ENCODE peak calls at places on chromosome 1, in four cellular contexts. X, D, V and I are unnamed samples.

GRCh38 chr1:29256979-29257804 is 20.9 kb downstream of the PTPRU start:
- DNase-seq in X (no peak), D (peak), V (no peak), I (no peak)

GRCh38 chr1:109391161-109391556 is 6.6 kb downstream of the SORT1 start:
- DNase-seq in X (no peak), D (peak), V (no peak), I (no peak)

GRCh38 chr1:23424171-23424959 is at the start of gene TCEA3:
- DNase-seq in X (no peak), D (no peak), V (no peak), I (no peak)

GRCh38 chr1:58883888-58884482 is 100.1 kb upstream of the JUN start:
- DNase-seq in X (no peak), D (no peak), V (peak), I (no peak)

GRCh38 chr1:7459915-7460314 is 311.2 kb upstream of the VAMP3 start:
- DNase-seq in X (no peak), D (no peak), V (no peak), I (no peak)

GRCh38 chr1:186094170-186094569 is 280.9 kb downstream of the TPR start:
- DNase-seq in X (no peak), D (peak), V (no peak), I (no peak)

GRCh38 chr1:33818071-33818470 is 45.8 kb upstream of the HMGB4 start:
- DNase-seq in X (no peak), D (no peak), V (no peak), I (no peak)

GRCh38 chr1:223700942-223701637 is 11.2 kb upstream of the CAPN2 start:
- DNase-seq in X (no peak), D (peak), V (peak), I (peak)

GRCh38 chr1:98702976-98703375 is 41.5 kb downstream of the SNX7 start:
- DNase-seq in X (no peak), D (peak), V (no peak), I (no peak)

GRCh38 chr1:93734999-93735398 is 53.4 kb upstream of the BCAR3 start:
- DNase-seq in X (no peak), D (no peak), V (peak), I (no peak)

GRCh38 chr1:89552481-89553194 is 28.0 kb downstream of the LRRC8B start:
- DNase-seq in X (peak), D (peak), V (peak), I (no peak)

GRCh38 chr1:201481761-201482493 is 12.9 kb upstream of the PHLDA3 start:
- DNase-seq in X (no peak), D (peak), V (peak), I (peak)

GRCh38 chr1:15807121-15807520 is 328 bp downstream of the UQCRHL start:
- DNase-seq in X (no peak), D (no peak), V (no peak), I (no peak)

GRCh38 chr1:166062695-166063094 is 104.1 kb downstream of the FAM78B start:
- DNase-seq in X (no peak), D (no peak), V (no peak), I (no peak)

GRCh38 chr1:14567903-14568302 is 30.6 kb upstream of the KAZN start:
- DNase-seq in X (no peak), D (no peak), V (no peak), I (no peak)

GRCh38 chr1:24992124-24992760 is 62.2 kb upstream of the RUNX3 start:
- DNase-seq in X (no peak), D (no peak), V (no peak), I (no peak)

GRCh38 chr1:216055004-216055403 is 368.2 kb downstream of the USH2A start:
- DNase-seq in X (no peak), D (no peak), V (no peak), I (no peak)

GRCh38 chr1:110498270-110498669 is 20.7 kb downstream of the KCNA10 start:
- DNase-seq in X (no peak), D (no peak), V (no peak), I (no peak)

GRCh38 chr1:55073187-55073916 is 34.0 kb downstream of the PCSK9 start:
- DNase-seq in X (no peak), D (no peak), V (no peak), I (no peak)

GRCh38 chr1:205271745-205272144 is 44.0 kb downstream of the TMCC2 start:
- DNase-seq in X (no peak), D (no peak), V (no peak), I (no peak)

GRCh38 chr1:205270271-205270670 is 42.5 kb downstream of the TMCC2 start:
- DNase-seq in X (no peak), D (no peak), V (no peak), I (no peak)

GRCh38 chr1:205272541-205272940 is 44.8 kb downstream of the TMCC2 start:
- DNase-seq in X (no peak), D (no peak), V (no peak), I (no peak)

GRCh38 chr1:205270764-205271163 is 43.0 kb downstream of the TMCC2 start:
- DNase-seq in X (no peak), D (peak), V (no peak), I (no peak)

GRCh38 chr1:205271277-205271676 is 43.5 kb downstream of the TMCC2 start:
- DNase-seq in X (no peak), D (peak), V (no peak), I (no peak)
- TF ChIP-seq CTCF in X (no peak), D (peak), V (no peak), I (no peak)

GRCh38 chr1:233172201-233172600 is 123.3 kb downstream of the PCNX2 start:
- DNase-seq in X (peak), D (peak), V (no peak), I (no peak)
- TF ChIP-seq CTCF in X (peak), D (peak), V (no peak), I (no peak)

GRCh38 chr1:219227731-219228419 is 54.2 kb downstream of the LYPLAL1 start:
- DNase-seq in X (no peak), D (peak), V (no peak), I (no peak)
- TF ChIP-seq CTCF in X (no peak), D (no peak), V (no peak), I (no peak)

GRCh38 chr1:220398238-220398637 is 126.0 kb upstream of the RAB3GAP2 start:
- DNase-seq in X (no peak), D (no peak), V (no peak), I (no peak)
- TF ChIP-seq CTCF in X (no peak), D (no peak), V (no peak), I (no peak)

GRCh38 chr1:220879509-220880366 is 495 bp downstream of the HLX start:
- DNase-seq in X (no peak), D (peak), V (peak), I (no peak)
- TF ChIP-seq CTCF in X (no peak), D (no peak), V (no peak), I (no peak)